ENCODE peak calls at places on chromosomes 3 and 15, in nine cellular contexts. B is CD8-positive, alpha-beta T cell; W is Panc1; D is naive thymus-derived CD4-positive, alpha-beta T cell; Y is cardiac muscle cell; F is upper lobe of right lung; V is body of pancreas; I is RWPE2; M is MM.1S. J is an unnamed sample.

GRCh38 chr3:46976326-46977190 is at the start of gene CCDC12:
- DNase-seq in Y (peak; percentile 98), B (peak; percentile 88), V (peak; percentile 99), F (peak; percentile 95), I (peak; percentile 96), D (peak; percentile 88), M (peak; percentile 98), W (peak; percentile 88), J (peak; percentile 96)

GRCh38 chr3:171116365-171116764 is 89.8 kb upstream of the SLC2A2 start:
- DNase-seq in M (no peak), W (no peak), Y (no peak), I (no peak), B (no peak), D (no peak), F (no peak), V (no peak), J (no peak)

GRCh38 chr15:60412807-60413597 is 15.2 kb upstream of the ANXA2 start:
- DNase-seq in B (no peak), F (no peak), V (no peak), W (no peak), M (no peak), D (no peak), I (no peak), Y (no peak), J (no peak)

GRCh38 chr3:153051427-153052095 is 110.5 kb upstream of the RAP2B start:
- DNase-seq in Y (no peak), I (no peak), V (no peak), M (no peak), F (no peak), W (peak; percentile 77), D (no peak), B (no peak), J (no peak)

GRCh38 chr3:152175576-152175883 is 93.2 kb upstream of the MBNL1 start:
- DNase-seq in I (no peak), B (no peak), F (no peak), D (no peak), Y (no peak), W (no peak), V (no peak), M (no peak), J (no peak)

GRCh38 chr3:171944109-171945016 is 95.0 kb upstream of the FNDC3B start:
- DNase-seq in V (no peak), D (no peak), F (no peak), M (no peak), B (no peak), I (no peak), W (no peak), Y (peak; percentile 70), J (no peak)

GRCh38 chr15:93308026-93308670 is 219.1 kb upstream of the RGMA start:
- DNase-seq in M (no peak), Y (no peak), V (no peak), I (no peak), F (no peak), W (no peak), B (no peak), D (no peak), J (no peak)

GRCh38 chr3:188389711-188390346 is 235.9 kb downstream of the LPP start:
- DNase-seq in B (no peak), D (peak; percentile 39), V (peak; percentile 66), M (no peak), F (no peak), I (no peak), W (no peak), Y (no peak), J (peak; percentile 59)

GRCh38 chr3:147421184-147421912 is 12.2 kb downstream of the ZIC1 start:
- DNase-seq in F (no peak), Y (peak; percentile 37), M (no peak), W (no peak), V (no peak), D (peak; percentile 20), B (no peak), I (no peak), J (peak; percentile 16)

GRCh38 chr15:57994468-57995154 is 70.9 kb downstream of the ALDH1A2 start:
- DNase-seq in B (no peak), D (no peak), I (no peak), F (no peak), V (no peak), Y (no peak), M (no peak), W (no peak), J (no peak)

GRCh38 chr3:81581966-81582599 is 179.4 kb downstream of the GBE1 start:
- DNase-seq in Y (peak; percentile 34), F (no peak), V (peak; percentile 30), W (peak; percentile 24), M (peak; percentile 26), D (no peak), I (no peak), B (no peak), J (no peak)

GRCh38 chr3:46497556-46498265 is at the start of gene RTP3:
- DNase-seq in D (no peak), V (no peak), I (no peak), W (no peak), Y (no peak), M (no peak), F (no peak), B (no peak), J (no peak)

GRCh38 chr15:90087454-90088154 is 14.7 kb downstream of the IDH2 start:
- DNase-seq in V (peak; percentile 92), Y (no peak), D (no peak), B (no peak), W (no peak), F (no peak), M (no peak), I (no peak), J (no peak)

GRCh38 chr3:169665264-169666078 is 2.0 kb upstream of the MECOM start:
- DNase-seq in D (no peak), I (no peak), Y (no peak), F (no peak), B (no peak), V (no peak), W (no peak), M (no peak), J (no peak)

GRCh38 chr3:42165211-42165610 is 74.1 kb downstream of the TRAK1 start:
- DNase-seq in I (no peak), F (no peak), V (no peak), B (no peak), D (no peak), Y (no peak), W (no peak), M (no peak), J (no peak)

GRCh38 chr3:63470745-63471144 is 181.7 kb upstream of the SNTN start:
- DNase-seq in W (no peak), Y (no peak), B (no peak), D (no peak), I (no peak), V (no peak), F (no peak), M (no peak), J (no peak)

GRCh38 chr3:12301031-12301430 is 12.2 kb downstream of the PPARG start:
- DNase-seq in F (no peak), W (no peak), Y (no peak), M (no peak), V (no peak), I (no peak), D (no peak), B (no peak), J (no peak)

GRCh38 chr3:12301513-12301912 is 12.6 kb downstream of the PPARG start:
- DNase-seq in M (no peak), Y (no peak), I (no peak), F (no peak), D (no peak), W (no peak), V (no peak), B (no peak), J (no peak)

GRCh38 chr3:12296511-12296910 is 7.6 kb downstream of the PPARG start:
- DNase-seq in I (no peak), V (no peak), W (no peak), B (no peak), Y (no peak), F (no peak), M (no peak), D (no peak), J (no peak)

GRCh38 chr3:12300137-12300536 is 11.3 kb downstream of the PPARG start:
- DNase-seq in I (no peak), V (no peak), W (no peak), M (no peak), Y (no peak), F (no peak), B (no peak), D (no peak), J (no peak)

DNA sequence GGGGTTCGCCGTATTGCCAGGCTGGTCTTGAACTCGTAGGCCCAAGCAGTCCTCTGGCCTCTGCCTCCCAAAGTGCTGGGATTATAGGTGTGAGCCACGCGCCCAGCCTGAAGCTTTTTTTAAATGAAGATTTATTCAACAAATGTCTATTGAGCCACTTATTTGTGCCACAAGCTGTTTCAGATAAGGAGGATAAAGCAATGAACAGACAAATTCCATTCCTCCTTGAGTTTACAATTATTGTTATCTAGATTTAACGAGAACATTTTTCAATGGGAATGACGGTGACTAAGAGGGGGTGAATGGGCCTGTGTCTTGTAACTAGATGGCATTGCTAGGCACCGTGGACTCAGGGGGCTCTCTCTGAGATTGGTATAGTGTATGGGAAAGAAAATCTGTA is 10.2 kb downstream of the PPARG start:
- DNase-seq in B (no peak), D (no peak), V (no peak), M (no peak), Y (no peak), F (no peak), W (no peak), I (no peak), J (no peak)
- H3K4me1 ChIP-seq in B (no peaks in the 10 kb centered on the region), D (no peaks in the 10 kb centered on the region), V (no peaks in the 10 kb centered on the region), M (no peaks in the 10 kb centered on the region), Y (no peaks in the 10 kb centered on the region), F (no peaks in the 10 kb centered on the region), W (peaks cover 70% of the 10 kb centered on the region), I (peaks cover 11% of the 10 kb centered on the region), J (no peaks in the 10 kb centered on the region)

DNA sequence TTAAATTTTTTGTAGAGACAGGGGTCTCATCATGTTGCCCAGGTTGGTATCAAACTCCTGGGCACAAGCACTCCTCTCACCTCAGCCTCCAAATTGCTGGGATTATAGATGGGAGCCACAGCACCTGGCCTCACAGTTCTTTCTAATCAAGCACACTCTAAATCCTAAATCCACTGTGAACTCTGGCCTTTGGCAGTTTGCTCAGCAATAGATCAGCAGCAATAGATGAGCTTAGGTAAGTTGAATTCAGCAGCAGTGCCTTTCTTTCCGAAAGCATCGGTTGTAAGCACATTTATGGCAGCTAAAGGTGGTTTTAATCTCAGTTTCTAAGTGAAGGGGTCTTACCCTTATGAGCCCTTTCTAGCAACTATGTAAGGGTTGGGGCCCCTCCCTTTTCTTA is 16.6 kb downstream of the PDHB start:
- DNase-seq in F (no peak), I (no peak), M (no peak), B (no peak), D (no peak), W (no peak), Y (no peak), V (no peak), J (no peak)
- H3K27ac ChIP-seq in F (no peak overlapping the region), I (no peak overlapping the region), M (no peak overlapping the region), B (no peak overlapping the region), D (no peak overlapping the region), W (no peak overlapping the region), Y (no peak overlapping the region), V (no peak overlapping the region), J (no peak overlapping the region)

GRCh38 chr3:71089271-71089670 is 494.3 kb downstream of the FOXP1 start:
- DNase-seq in D (no peak), M (no peak), Y (no peak), W (no peak), B (no peak), F (no peak), V (no peak), I (no peak), J (no peak)
- H3K4me1 ChIP-seq in D (peaks cover 34% of the 10 kb centered on the region), M (peaks cover 21% of the 10 kb centered on the region), Y (peaks cover 4% of the 10 kb centered on the region), W (no peaks in the 10 kb centered on the region), B (peaks cover 68% of the 10 kb centered on the region), F (no peaks in the 10 kb centered on the region), V (peaks cover 7% of the 10 kb centered on the region), I (peaks cover 18% of the 10 kb centered on the region), J (peaks cover 10% of the 10 kb centered on the region)

GRCh38 chr3:71056327-71056726 is 527.2 kb downstream of the FOXP1 start:
- DNase-seq in V (no peak), I (no peak), W (no peak), M (no peak), D (no peak), F (no peak), Y (no peak), B (no peak), J (no peak)
- H3K27ac ChIP-seq in V (no peak overlapping the region), I (peak overlapping the region; percentile 96), W (no peak overlapping the region), M (no peak overlapping the region), D (peak overlapping the region; percentile 59), F (peak overlapping the region; percentile 88), Y (no peak overlapping the region), B (no peak overlapping the region), J (peak overlapping the region; percentile 17)

J was measured in right cardiac atrium.